ENCODE peak calls at places on chromosomes 4 and X, in seven cellular contexts. C is pancreas, Z is endodermal cell, L is upper lobe of left lung, X is GM06990, F is esophagus squamous epithelium, O is kidney epithelial cell. N is an unnamed sample.

GRCh38 chr4:182808673-182809416 is 108.3 kb downstream of the DCTD start:
- DNase-seq in C (no peak), Z (no peak), L (no peak), X (peak; percentile 77), F (no peak), O (no peak), N (peak; percentile 17)

GRCh38 chr4:119300388-119301131 is 21.4 kb downstream of the FABP2 start:
- DNase-seq in C (peak; percentile 96), Z (peak; percentile 98), L (peak; percentile 98), X (peak; percentile 97), F (no peak), O (peak; percentile 77), N (peak; percentile 92)

GRCh38 chrX:129695937-129696336 is 41.2 kb upstream of the APLN start:
- DNase-seq in C (no peak), Z (no peak), L (no peak), X (no peak), F (no peak), O (no peak), N (no peak)

GRCh38 chrX:120235284-120235683 is 15.3 kb upstream of the ZBTB33 start:
- DNase-seq in C (no peak), Z (peak; percentile 58), L (no peak), X (no peak), F (no peak), O (no peak), N (no peak)

GRCh38 chr4:8771258-8771590 is 100.4 kb downstream of the HMX1 start:
- DNase-seq in C (no peak), Z (peak; percentile 68), L (no peak), X (no peak), F (no peak), O (no peak), N (no peak)

GRCh38 chrX:1754077-1754476 is 139.2 kb downstream of the ASMT start:
- DNase-seq in C (no peak), Z (no peak), L (no peak), X (no peak), F (no peak), O (no peak), N (no peak)

GRCh38 chr4:40245794-40246546 is 49.1 kb downstream of the RHOH start:
- DNase-seq in C (no peak), Z (no peak), L (no peak), X (no peak), F (no peak), O (no peak), N (no peak)

GRCh38 chr4:109611045-109611616 is 51.1 kb downstream of the MCUB start:
- DNase-seq in C (no peak), Z (no peak), L (no peak), X (no peak), F (no peak), O (no peak), N (peak; percentile 26)

GRCh38 chr4:185115827-185116232 is 27.2 kb upstream of the SLC25A4 start:
- DNase-seq in C (peak; percentile 92), Z (peak; percentile 88), L (peak; percentile 72), X (no peak), F (no peak), O (peak; percentile 77), N (peak; percentile 89)

GRCh38 chr4:48546336-48546735 is 56.3 kb downstream of the ZAR1 start:
- DNase-seq in C (no peak), Z (peak; percentile 65), L (no peak), X (no peak), F (no peak), O (no peak), N (peak; percentile 40)

GRCh38 chr4:151905197-151905596 is 144.4 kb upstream of the GATB start:
- DNase-seq in C (no peak), Z (no peak), L (no peak), X (peak; percentile 34), F (no peak), O (no peak), N (no peak)

GRCh38 chrX:107646736-107647135 is 18.4 kb downstream of the PRPS1 start:
- DNase-seq in C (no peak), Z (no peak), L (no peak), X (no peak), F (no peak), O (no peak), N (no peak)
- H3K36me3 ChIP-seq in C (no peaks in the 10 kb centered on the region), Z (peaks cover 21% of the 10 kb centered on the region), L (peaks cover 3% of the 10 kb centered on the region), X (peaks cover 3% of the 10 kb centered on the region), F (no peaks in the 10 kb centered on the region), O (no peaks in the 10 kb centered on the region), N (peaks cover 14% of the 10 kb centered on the region)

DNA sequence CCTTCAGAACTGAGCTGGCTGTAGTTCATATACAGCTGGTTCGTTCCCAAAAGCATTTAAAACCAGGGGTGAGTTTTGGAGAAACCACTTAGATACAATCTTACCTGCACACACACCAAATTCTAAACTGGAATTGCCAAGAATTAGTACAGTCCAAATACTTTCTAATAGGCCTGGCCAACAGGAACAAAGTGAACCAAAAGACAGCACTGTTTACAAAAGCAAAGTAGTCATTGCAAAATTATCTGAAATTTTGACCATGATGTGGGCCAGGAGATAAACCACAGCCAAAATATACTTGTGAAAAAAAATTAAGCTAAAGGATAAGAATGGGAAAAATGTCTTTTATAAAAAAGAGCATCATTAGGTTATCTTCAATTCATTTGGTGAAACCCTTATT is 37.9 kb upstream of the NAP1L5 start:
- DNase-seq in C (no peak), Z (no peak), L (no peak), X (no peak), F (no peak), O (no peak), N (no peak)
- H3K36me3 ChIP-seq in C (peaks cover 24% of the 10 kb centered on the region), Z (no peaks in the 10 kb centered on the region), L (peaks cover 7% of the 10 kb centered on the region), X (no peaks in the 10 kb centered on the region), F (peaks cover under 1% of the 10 kb centered on the region), O (no peaks in the 10 kb centered on the region), N (peaks cover 54% of the 10 kb centered on the region)

GRCh38 chr4:123405212-123405856 is 8.7 kb downstream of the SPRY1 start:
- DNase-seq in C (no peak), Z (no peak), L (no peak), X (no peak), F (no peak), O (no peak), N (no peak)

GRCh38 chr4:123406862-123407261 is 10.3 kb downstream of the SPRY1 start:
- DNase-seq in C (no peak), Z (no peak), L (no peak), X (no peak), F (no peak), O (no peak), N (no peak)

GRCh38 chr4:123399638-123400358 is 3.2 kb downstream of the SPRY1 start:
- DNase-seq in C (no peak), Z (no peak), L (no peak), X (no peak), F (no peak), O (no peak), N (peak; percentile 48)

GRCh38 chr4:123401466-123402175 is 5.0 kb downstream of the SPRY1 start:
- DNase-seq in C (no peak), Z (no peak), L (no peak), X (no peak), F (no peak), O (no peak), N (no peak)

GRCh38 chr4:123403205-123403604 is 6.6 kb downstream of the SPRY1 start:
- DNase-seq in C (no peak), Z (no peak), L (no peak), X (no peak), F (no peak), O (no peak), N (no peak)
- H3K36me3 ChIP-seq in C (no peaks in the 10 kb centered on the region), Z (peaks cover 15% of the 10 kb centered on the region), L (peaks cover 10% of the 10 kb centered on the region), X (no peaks in the 10 kb centered on the region), F (peaks cover 4% of the 10 kb centered on the region), O (peaks cover 2% of the 10 kb centered on the region), N (peaks cover 9% of the 10 kb centered on the region)

GRCh38 chr4:129246850-129247542 is 151.0 kb downstream of the C4orf33 start:
- DNase-seq in C (no peak), Z (no peak), L (no peak), X (no peak), F (no peak), O (no peak), N (no peak)
- H3K36me3 ChIP-seq in C (no peaks in the 10 kb centered on the region), Z (no peaks in the 10 kb centered on the region), L (no peaks in the 10 kb centered on the region), X (no peaks in the 10 kb centered on the region), F (no peaks in the 10 kb centered on the region), O (no peaks in the 10 kb centered on the region), N (no peaks in the 10 kb centered on the region)

N was measured in mesenchymal stem cell.